ENCODE peak calls at places on chromosomes 2 and 18, in seven cellular contexts. H is breast epithelium, J is spleen, R is HCT116, Y is K562, N is HepG2, E is prostate gland. U is an unnamed sample.

GRCh38 chr2:76008001-76008702 is 297.4 kb upstream of the GCFC2 start:
- DNase-seq in R (no peak), E (peak; percentile 5), N (no peak), Y (peak; percentile 6), H (peak; percentile 54), J (no peak), U (peak; percentile 81)

GRCh38 chr2:119694994-119695521 is 16.1 kb downstream of the TMEM177 start:
- DNase-seq in N (peak; percentile 66), J (no peak), H (no peak), Y (no peak), R (no peak), E (peak; percentile 26), U (no peak)

GRCh38 chr2:53740170-53740569 is 27.4 kb upstream of the CHAC2 start:
- DNase-seq in R (peak; percentile 1), J (no peak), E (no peak), N (peak; percentile 40), H (no peak), Y (peak; percentile 32), U (no peak)

GRCh38 chr2:59301466-59302402 is 1060.6 kb upstream of the FANCL start:
- DNase-seq in J (no peak), E (peak; percentile 43), R (peak; percentile 15), Y (peak; percentile 51), N (peak; percentile 67), H (peak; percentile 42), U (peak; percentile 31)

GRCh38 chr2:45964226-45964841 is 312.9 kb downstream of the PRKCE start:
- DNase-seq in N (peak; percentile 47), R (peak; percentile 97), Y (no peak), E (peak; percentile 85), J (peak; percentile 80), H (peak; percentile 39), U (peak; percentile 80)

GRCh38 chr2:10355471-10356458 is 53.1 kb downstream of the HPCAL1 start:
- DNase-seq in E (no peak), R (no peak), H (no peak), J (no peak), N (no peak), Y (no peak), U (no peak)

GRCh38 chr18:34018358-34018757 is 206.4 kb downstream of the NOL4 start:
- DNase-seq in Y (no peak), R (no peak), J (no peak), E (no peak), H (no peak), N (no peak), U (no peak)

GRCh38 chr2:105150231-105150630 is 91.3 kb upstream of the GPR45 start:
- DNase-seq in H (no peak), N (no peak), J (no peak), E (no peak), R (no peak), Y (no peak), U (no peak)

GRCh38 chr2:233007270-233007669 is 5.8 kb downstream of the NGEF start:
- DNase-seq in Y (no peak), R (no peak), N (no peak), E (no peak), H (no peak), J (peak; percentile 21), U (no peak)

GRCh38 chr2:179486969-179487752 is 222.5 kb upstream of the SESTD1 start:
- DNase-seq in N (no peak), E (no peak), Y (no peak), J (no peak), R (no peak), H (no peak), U (no peak)
- TF ChIP-seq POLR2AphosphoS5 in N (no peak), E (no peak), Y (no peak), J (no peak), R (no peak), H (no peak), U (no peak)

GRCh38 chr2:121638333-121638732 is 10.9 kb downstream of the CLASP1 start:
- DNase-seq in H (no peak), E (no peak), N (peak; percentile 63), R (no peak), Y (no peak), J (no peak), U (no peak)

GRCh38 chr2:121643877-121644276 is 5.4 kb downstream of the CLASP1 start:
- DNase-seq in Y (no peak), R (no peak), J (no peak), H (no peak), N (no peak), E (no peak), U (no peak)

GRCh38 chr2:121635371-121635770 is 13.9 kb downstream of the CLASP1 start:
- DNase-seq in R (no peak), H (no peak), J (no peak), N (no peak), Y (no peak), E (no peak), U (no peak)

GRCh38 chr2:121644715-121645114 is 4.5 kb downstream of the CLASP1 start:
- DNase-seq in E (no peak), J (no peak), R (no peak), N (peak; percentile 34), H (no peak), Y (no peak), U (no peak)

DNA sequence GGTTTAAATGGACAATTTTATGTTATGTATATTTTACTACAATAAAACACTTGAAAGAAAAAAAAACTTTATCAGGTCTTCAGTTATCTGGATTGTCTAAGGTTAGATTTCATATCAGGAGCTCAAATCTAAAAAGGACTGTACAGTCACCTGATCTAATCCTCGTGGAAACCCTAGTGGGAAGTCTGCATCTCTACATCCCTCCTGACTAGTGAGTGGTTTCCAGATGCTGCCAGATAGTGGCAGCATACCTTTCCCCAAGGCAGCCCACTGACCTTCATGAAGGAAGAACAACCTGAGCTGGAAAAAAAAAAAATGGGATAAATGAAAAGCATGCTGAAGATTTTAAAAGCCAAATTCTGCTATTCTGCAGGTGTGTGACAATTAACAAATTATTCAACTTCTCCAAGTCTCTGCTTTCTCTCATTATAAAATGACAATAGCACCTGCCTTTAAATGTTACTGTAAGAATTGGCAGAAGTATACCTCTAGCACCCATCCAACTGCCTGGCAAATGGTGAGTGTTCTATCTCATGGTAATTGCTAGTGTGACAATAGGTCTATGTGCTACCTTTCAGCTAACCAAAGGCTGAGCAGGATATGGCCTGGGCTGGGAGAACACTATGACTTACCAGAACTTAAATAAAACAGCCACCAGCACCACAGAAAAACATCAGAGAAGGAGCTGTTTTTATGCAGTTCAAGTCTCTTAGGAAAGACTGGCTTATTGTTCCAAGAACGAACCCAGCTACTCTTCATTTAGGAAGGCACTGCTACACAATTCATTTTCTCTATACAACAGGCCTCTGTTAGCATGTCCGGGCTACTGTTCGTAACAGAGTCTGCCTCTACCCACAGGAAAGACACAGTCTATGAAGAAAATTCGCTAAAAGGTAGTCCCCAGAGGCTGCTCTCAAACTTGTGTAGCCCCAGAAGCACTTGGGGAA is 8.6 kb downstream of the CLASP1 start:
- DNase-seq in J (no peak), N (peak; percentile 50), Y (peak; percentile 18), R (no peak), H (no peak), E (no peak), U (no peak)
- TF ChIP-seq CTCF in J (no peak), N (peak; percentile 48), Y (no peak), R (peak; percentile 17), H (no peak), E (no peak), U (no peak)

GRCh38 chr2:13662055-13662454 is 945.3 kb downstream of the TRIB2 start:
- DNase-seq in E (no peak), J (no peak), R (no peak), N (no peak), H (no peak), Y (no peak), U (no peak)
- TF ChIP-seq POLR2AphosphoS5 in E (no peak), J (no peak), R (no peak), N (no peak), H (no peak), Y (no peak), U (no peak)

DNA sequence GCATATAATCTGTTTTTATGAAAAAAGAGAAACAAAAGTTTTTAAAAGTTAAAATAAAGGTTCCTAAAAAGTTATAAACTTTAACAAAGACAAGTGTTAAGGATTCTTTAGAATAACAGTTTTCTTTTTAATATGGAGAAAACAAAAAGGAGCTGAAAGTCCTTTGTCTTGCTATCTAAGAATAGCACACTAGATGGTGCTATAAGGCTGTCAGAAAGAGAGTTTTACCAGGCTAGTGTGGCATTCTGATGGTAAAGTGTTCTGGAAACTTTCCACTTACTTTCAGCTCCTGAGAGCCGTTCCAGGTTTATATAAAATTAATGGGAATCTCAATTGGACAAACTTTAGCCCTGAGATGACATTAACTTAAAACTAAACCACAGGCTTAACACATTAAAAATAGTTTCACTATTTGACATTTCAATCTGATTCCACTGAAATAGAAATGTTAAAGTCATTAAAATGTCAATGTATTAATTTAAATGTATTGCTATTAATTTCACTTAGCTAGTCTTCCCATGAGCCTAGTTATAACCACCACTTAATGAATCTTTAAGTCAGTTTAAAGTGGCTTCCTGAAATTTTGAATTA is 3.7 kb downstream of the FBXO48 start:
- DNase-seq in H (no peak), Y (peak; percentile 72), J (no peak), N (peak; percentile 68), E (no peak), R (peak; percentile 62), U (no peak)
- TF ChIP-seq CTCF in H (peak; percentile 63), Y (peak; percentile 72), J (peak; percentile 70), N (peak; percentile 81), E (no peak), R (peak; percentile 76), U (peak; percentile 34)

DNA sequence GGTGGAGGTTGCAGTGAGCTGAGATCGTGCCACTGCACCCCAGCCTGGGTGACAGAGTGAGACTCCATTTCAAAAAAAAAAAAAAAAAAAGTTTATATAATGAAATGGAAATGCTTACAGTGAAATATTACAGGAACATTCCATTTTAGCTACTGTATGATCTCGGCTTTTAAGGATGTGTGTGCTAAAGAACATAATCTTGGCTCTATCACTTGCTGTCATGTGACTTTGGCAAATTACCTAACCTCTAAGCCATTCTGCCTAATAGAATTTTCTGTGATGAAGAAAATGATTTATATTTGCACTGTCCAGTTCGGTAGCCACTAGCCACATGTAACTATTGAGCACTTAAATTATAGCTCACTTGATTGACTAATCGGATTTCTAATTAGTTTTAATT is 36.3 kb downstream of the SMAD4 start:
- DNase-seq in E (no peak), J (no peak), H (no peak), R (no peak), Y (no peak), N (no peak), U (no peak)
- TF ChIP-seq POLR2AphosphoS5 in E (no peak), J (no peak), H (no peak), R (no peak), Y (no peak), N (no peak), U (no peak)

DNA sequence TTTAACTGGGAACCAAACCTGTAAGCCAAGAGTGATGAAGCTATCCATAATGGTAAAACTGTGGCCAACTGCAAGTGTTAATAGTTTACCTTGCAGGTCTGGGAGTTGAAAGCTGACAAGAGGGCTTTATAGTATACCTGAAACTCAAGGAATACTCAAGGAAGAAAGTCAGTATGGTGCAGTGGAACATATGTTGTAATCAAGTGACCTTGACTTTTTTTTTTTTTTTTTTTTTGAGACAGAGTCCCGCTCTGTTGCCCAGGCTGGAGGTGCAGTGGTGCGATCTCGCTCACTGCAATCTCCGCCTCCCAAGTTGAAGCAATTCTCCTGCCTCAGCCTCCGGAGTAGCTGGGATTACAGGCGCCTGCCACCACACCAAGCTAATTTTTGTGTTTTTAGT is 27.6 kb downstream of the VIL1 start:
- DNase-seq in R (no peak), J (no peak), E (no peak), Y (no peak), H (no peak), N (no peak), U (no peak)
- TF ChIP-seq CTCF in R (no peak), J (no peak), E (no peak), Y (no peak), H (no peak), N (no peak), U (no peak)

GRCh38 chr18:75067996-75068645 is 140.8 kb downstream of the PTGR3 start:
- DNase-seq in R (no peak), H (no peak), Y (no peak), E (no peak), J (no peak), N (no peak), U (no peak)
- TF ChIP-seq POLR2AphosphoS5 in R (no peak), H (no peak), Y (no peak), E (no peak), J (no peak), N (no peak), U (no peak)

U was measured in stomach.